ENCODE peak calls at places on chromosome 5, in eight cellular contexts. W is nephron progenitor cell, P is lung, Q is fibroblast of mammary gland, L is fibroblast of lung, K is endodermal cell, B is cardiac muscle cell, S is fibroblast of the aortic adventitia. X is an unnamed sample.
A peak's percentile ranks its signal among the peaks of the same experiment; 100 is the strongest.

GRCh38 chr5:100519075-100519474 is 16.1 kb upstream of the FAM174A start:
- DNase-seq in K (no peak), B (no peak), L (no peak), P (no peak), S (no peak), W (no peak), Q (no peak), X (no peak)

GRCh38 chr5:125311743-125312142 is 565.3 kb upstream of the ZNF608 start:
- DNase-seq in K (no peak), S (peak; percentile 93), B (peak; percentile 85), Q (peak; percentile 89), W (no peak), L (peak; percentile 87), P (no peak), X (no peak)

GRCh38 chr5:139100825-139101224 is 97.3 kb downstream of the SIL1 start:
- DNase-seq in Q (peak; percentile 76), B (peak; percentile 15), L (peak; percentile 51), W (no peak), S (peak; percentile 18), P (no peak), K (no peak), X (no peak)

GRCh38 chr5:181261320-181262085 is 560 bp upstream of the TRIM52 start:
- DNase-seq in Q (peak; percentile 59), P (peak; percentile 75), K (peak; percentile 90), W (peak; percentile 74), S (peak; percentile 64), B (peak; percentile 74), L (peak; percentile 69), X (peak; percentile 84)

GRCh38 chr5:175253597-175253996 is 190.4 kb downstream of the DRD1 start:
- DNase-seq in W (no peak), P (no peak), B (no peak), S (no peak), K (no peak), Q (peak; percentile 17), L (no peak), X (no peak)

GRCh38 chr5:176542596-176543427 is 5.6 kb upstream of the RNF44 start:
- DNase-seq in S (no peak), L (no peak), K (peak; percentile 82), B (peak; percentile 35), W (peak; percentile 42), P (no peak), Q (no peak), X (peak; percentile 58)

GRCh38 chr5:104088876-104089778 is 526.5 kb upstream of the NUDT12 start:
- DNase-seq in W (no peak), K (no peak), P (no peak), L (no peak), Q (no peak), S (no peak), B (no peak), X (no peak)

GRCh38 chr5:61280766-61281427 is 51.2 kb upstream of the ZSWIM6 start:
- DNase-seq in Q (no peak), L (no peak), S (no peak), W (no peak), K (no peak), B (no peak), P (peak; percentile 46), X (no peak)

GRCh38 chr5:162289489-162289888 is 221.9 kb downstream of the GABRG2 start:
- DNase-seq in Q (no peak), P (no peak), K (no peak), B (no peak), L (no peak), S (no peak), W (no peak), X (no peak)

GRCh38 chr5:16480821-16481538 is 15.4 kb upstream of the ZNF622 start:
- DNase-seq in Q (no peak), K (no peak), S (no peak), P (no peak), W (no peak), L (no peak), B (no peak), X (no peak)

GRCh38 chr5:62592558-62592957 is 13.9 kb downstream of the LRRC70 start:
- DNase-seq in B (no peak), K (no peak), Q (peak; percentile 10), L (no peak), W (no peak), S (no peak), P (peak; percentile 30), X (no peak)

GRCh38 chr5:167392252-167392651 is 899.2 kb upstream of the WWC1 start:
- DNase-seq in Q (no peak), S (no peak), L (no peak), K (no peak), B (no peak), P (no peak), W (no peak), X (no peak)

GRCh38 chr5:14834584-14835540 is 36.7 kb downstream of the ANKH start:
- DNase-seq in L (no peak), Q (no peak), K (no peak), W (no peak), P (no peak), B (no peak), S (no peak), X (no peak)

DNA sequence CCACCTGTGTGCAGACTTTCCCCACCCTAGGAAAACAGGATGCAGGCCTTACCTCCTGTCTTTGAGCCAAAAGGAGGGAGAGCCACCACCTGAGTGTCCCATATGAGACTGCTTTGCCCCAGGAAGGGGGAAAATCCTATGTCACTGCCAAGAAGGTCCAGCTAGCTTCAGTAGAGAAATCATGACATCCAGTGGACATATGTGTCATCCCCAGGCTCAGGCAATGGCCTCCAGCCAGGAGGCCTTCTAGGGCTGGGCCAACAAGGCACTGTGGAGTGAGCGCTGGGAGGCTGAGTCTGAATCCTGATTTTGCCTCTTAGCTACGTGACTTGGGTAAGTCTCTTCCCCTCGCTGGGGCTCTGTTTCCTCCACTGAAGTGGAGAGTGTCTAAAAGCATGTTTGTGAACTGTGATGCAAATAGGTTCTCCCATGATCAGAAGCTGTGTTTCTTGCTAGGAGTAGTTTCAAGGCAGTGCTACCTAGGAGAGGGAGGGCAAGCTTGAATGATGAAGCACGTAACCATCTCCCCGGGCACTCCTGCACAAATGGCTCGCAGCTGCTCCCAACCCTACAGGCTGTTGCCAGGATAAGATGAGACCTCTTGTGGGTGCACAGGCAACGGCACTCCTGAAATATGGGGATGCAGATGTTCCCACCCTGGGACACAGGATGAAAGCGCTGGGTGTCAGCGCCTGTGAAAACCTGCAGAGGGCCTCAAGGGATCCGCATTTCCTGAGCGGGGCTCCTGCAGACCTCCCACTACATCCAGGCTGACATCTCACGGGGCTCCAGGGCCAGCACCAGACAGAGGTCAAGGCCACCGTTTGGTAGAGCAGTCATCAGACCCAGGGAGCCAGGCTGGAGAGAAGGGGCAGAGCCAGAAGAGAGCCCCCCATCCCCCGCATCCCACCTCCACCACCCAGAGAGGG is 60.5 kb downstream of the SMIM23 start:
- DNase-seq in W (no peak), P (no peak), B (peak; percentile 22), K (peak; percentile 70), L (peak; percentile 55), Q (peak; percentile 59), S (peak; percentile 45), X (no peak)
- TF ChIP-seq CTCF in W (no peak), P (no peak), B (peak; percentile 1), K (peak; percentile 28), L (peak; percentile 7), Q (peak; percentile 19), S (no peak), X (no peak)

DNA sequence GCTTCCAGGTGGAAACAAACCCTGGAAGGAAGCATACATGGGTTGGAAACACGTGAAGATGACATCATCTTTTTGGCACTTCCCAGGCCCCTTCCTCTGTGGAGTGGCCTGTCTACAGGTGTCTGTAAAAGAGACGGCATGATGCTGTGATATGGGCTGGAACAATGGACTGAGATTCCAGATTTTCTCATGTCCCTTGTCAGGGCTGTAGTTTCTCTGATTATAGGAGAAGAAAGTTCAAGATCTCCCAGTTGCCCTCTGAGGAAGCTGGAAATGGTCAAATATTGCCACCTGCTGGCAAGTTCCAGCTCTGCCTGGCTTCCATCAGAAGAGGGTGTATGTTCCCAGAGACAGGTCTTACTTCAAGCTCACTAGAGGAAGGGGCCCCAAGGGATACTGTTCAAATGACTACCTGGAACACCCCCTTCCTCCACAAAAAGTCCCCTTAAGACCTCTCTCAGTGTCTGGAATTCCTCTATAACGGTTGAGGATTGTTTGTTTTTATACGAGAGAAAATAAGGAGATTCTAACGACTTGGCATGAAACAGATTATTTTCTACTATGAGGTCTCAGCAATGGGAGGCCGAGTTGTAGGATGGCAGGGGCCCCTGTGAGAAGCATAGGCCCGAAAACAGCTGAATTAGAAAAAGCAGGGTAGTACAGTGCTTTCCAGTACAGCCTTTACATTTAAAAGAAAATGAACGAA is 7.3 kb upstream of the ANXA6 start:
- DNase-seq in P (peak; percentile 84), W (peak; percentile 78), Q (peak; percentile 79), S (peak; percentile 86), K (peak; percentile 94), L (peak; percentile 84), B (peak; percentile 85), X (peak; percentile 80)
- TF ChIP-seq CTCF in P (peak; percentile 97), W (peak; percentile 91), Q (peak; percentile 95), S (peak; percentile 92), K (peak; percentile 96), L (peak; percentile 95), B (peak; percentile 88), X (peak; percentile 75)

DNA sequence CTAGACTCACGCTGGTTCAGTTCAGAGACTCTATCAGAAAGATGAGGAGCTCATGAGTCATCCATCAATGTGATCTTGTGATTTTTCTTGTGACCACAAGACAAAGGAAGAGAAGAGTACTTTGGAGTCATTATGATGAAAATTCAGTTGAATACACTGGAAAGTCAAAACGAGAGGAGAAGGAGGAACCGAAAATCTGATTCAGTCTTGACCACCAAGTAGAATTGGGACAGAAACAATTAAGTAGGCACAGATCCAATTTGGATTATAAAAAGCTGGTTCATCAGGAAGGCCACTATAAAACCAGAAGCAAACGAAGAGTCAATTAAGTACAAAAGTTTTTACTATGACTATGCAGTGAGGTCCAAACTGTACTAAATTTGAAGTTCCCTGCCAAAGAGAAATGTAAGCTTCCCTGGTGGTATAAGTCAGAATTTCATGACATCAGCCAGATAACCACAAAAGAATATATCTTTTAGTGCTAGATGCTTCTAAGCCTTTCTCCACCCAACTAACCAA is 90.9 kb downstream of the THBS4 start:
- DNase-seq in P (no peak), S (peak; percentile 73), W (no peak), K (no peak), L (peak; percentile 21), Q (peak; percentile 92), B (peak; percentile 60), X (no peak)
- TF ChIP-seq CTCF in P (no peak), S (peak; percentile 42), W (no peak), K (peak; percentile 45), L (no peak), Q (peak; percentile 23), B (peak; percentile 14), X (peak; percentile 29)

DNA sequence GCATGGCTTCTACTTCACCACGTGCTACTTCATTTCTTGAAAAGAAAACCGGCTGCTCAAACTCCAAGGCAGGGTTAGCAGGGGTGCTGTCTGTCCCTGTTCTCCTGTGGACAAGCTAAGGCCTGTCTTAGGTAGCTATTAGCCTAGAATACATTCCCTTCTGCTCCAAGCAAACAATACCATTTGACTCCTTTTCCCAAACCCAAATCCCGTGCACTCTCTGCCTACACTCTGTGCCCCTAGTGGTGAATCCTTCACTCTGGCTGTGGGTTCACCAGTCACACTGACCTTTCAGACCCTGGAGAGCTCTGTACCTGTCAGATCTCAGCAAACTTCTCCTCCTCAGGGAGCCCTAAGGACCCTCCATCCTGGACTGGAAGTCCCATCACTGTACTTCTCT is 211.6 kb downstream of the SLIT3 start:
- DNase-seq in L (no peak), K (peak; percentile 72), Q (no peak), S (no peak), P (no peak), B (no peak), W (no peak), X (no peak)
- TF ChIP-seq CTCF in L (no peak), K (peak; percentile 69), Q (peak; percentile 9), S (no peak), P (no peak), B (no peak), W (no peak), X (no peak)